ENCODE peak calls at places on chromosomes 6 and 20, in nine cellular contexts. One of them, this sample, is unnamed.

GRCh38 chr6:38346291-38347079 is 293.2 kb downstream of the BTBD9 start:
- DNase-seq in astrocyte: peak; percentile 98
- DNase-seq in psoas muscle: no peak
- DNase-seq in IMR-90: peak; percentile 90
- DNase-seq in A549: no peak
- DNase-seq in OCI-LY7: no peak
- DNase-seq in fibroblast of pulmonary artery: peak; percentile 72
- DNase-seq in stomach: no peak
- DNase-seq in neural crest cell: no peak
- DNase-seq in this sample: peak; percentile 75

GRCh38 chr6:27149140-27149539 is 98.4 kb upstream of the PRSS16 start:
- DNase-seq in psoas muscle: no peak
- DNase-seq in astrocyte: no peak
- DNase-seq in fibroblast of pulmonary artery: no peak
- DNase-seq in OCI-LY7: peak; percentile 75
- DNase-seq in IMR-90: no peak
- DNase-seq in A549: no peak
- DNase-seq in neural crest cell: no peak
- DNase-seq in stomach: no peak
- DNase-seq in this sample: no peak

GRCh38 chr20:32314768-32315167 is 37.3 kb downstream of the KIF3B start:
- DNase-seq in A549: no peak
- DNase-seq in astrocyte: no peak
- DNase-seq in neural crest cell: no peak
- DNase-seq in psoas muscle: no peak
- DNase-seq in IMR-90: no peak
- DNase-seq in OCI-LY7: no peak
- DNase-seq in fibroblast of pulmonary artery: no peak
- DNase-seq in stomach: no peak
- DNase-seq in this sample: no peak

GRCh38 chr6:108848116-108848868 is at the start of gene ARMC2:
- DNase-seq in IMR-90: peak; percentile 74
- DNase-seq in A549: peak; percentile 83
- DNase-seq in psoas muscle: peak; percentile 97
- DNase-seq in stomach: peak; percentile 94
- DNase-seq in astrocyte: peak; percentile 66
- DNase-seq in fibroblast of pulmonary artery: peak; percentile 83
- DNase-seq in neural crest cell: peak; percentile 95
- DNase-seq in OCI-LY7: peak; percentile 92
- DNase-seq in this sample: peak; percentile 92

GRCh38 chr6:167094820-167095637 is 27.9 kb upstream of the CCR6 start:
- DNase-seq in fibroblast of pulmonary artery: no peak
- DNase-seq in OCI-LY7: peak; percentile 65
- DNase-seq in neural crest cell: no peak
- DNase-seq in stomach: no peak
- DNase-seq in IMR-90: no peak
- DNase-seq in psoas muscle: no peak
- DNase-seq in astrocyte: no peak
- DNase-seq in A549: no peak
- DNase-seq in this sample: no peak

GRCh38 chr20:10922521-10922920 is 248.7 kb upstream of the JAG1 start:
- DNase-seq in astrocyte: no peak
- DNase-seq in fibroblast of pulmonary artery: no peak
- DNase-seq in neural crest cell: no peak
- DNase-seq in A549: peak; percentile 30
- DNase-seq in OCI-LY7: no peak
- DNase-seq in IMR-90: peak; percentile 30
- DNase-seq in stomach: no peak
- DNase-seq in psoas muscle: no peak
- DNase-seq in this sample: no peak

GRCh38 chr6:81756690-81757089 is 4.2 kb upstream of the TENT5A start:
- DNase-seq in IMR-90: no peak
- DNase-seq in neural crest cell: no peak
- DNase-seq in fibroblast of pulmonary artery: no peak
- DNase-seq in A549: no peak
- DNase-seq in psoas muscle: no peak
- DNase-seq in OCI-LY7: no peak
- DNase-seq in stomach: no peak
- DNase-seq in astrocyte: no peak
- DNase-seq in this sample: no peak

GRCh38 chr6:170516783-170517616 is 36.1 kb downstream of the PSMB1 start:
- DNase-seq in astrocyte: peak; percentile 66
- DNase-seq in neural crest cell: peak; percentile 37
- DNase-seq in A549: peak; percentile 61
- DNase-seq in stomach: peak; percentile 52
- DNase-seq in IMR-90: peak; percentile 78
- DNase-seq in fibroblast of pulmonary artery: peak; percentile 83
- DNase-seq in OCI-LY7: peak; percentile 74
- DNase-seq in psoas muscle: no peak
- DNase-seq in this sample: peak; percentile 82

GRCh38 chr6:93985953-93986352 is 566.6 kb upstream of the EPHA7 start:
- DNase-seq in neural crest cell: no peak
- DNase-seq in IMR-90: no peak
- DNase-seq in OCI-LY7: no peak
- DNase-seq in astrocyte: no peak
- DNase-seq in A549: no peak
- DNase-seq in fibroblast of pulmonary artery: no peak
- DNase-seq in psoas muscle: no peak
- DNase-seq in stomach: no peak
- DNase-seq in this sample: no peak

GRCh38 chr6:56944651-56945050 is 10.3 kb upstream of the BEND6 start:
- DNase-seq in A549: no peak
- DNase-seq in stomach: no peak
- DNase-seq in IMR-90: no peak
- DNase-seq in fibroblast of pulmonary artery: no peak
- DNase-seq in OCI-LY7: no peak
- DNase-seq in astrocyte: no peak
- DNase-seq in neural crest cell: no peak
- DNase-seq in psoas muscle: no peak
- DNase-seq in this sample: no peak

GRCh38 chr20:61263084-61263695 is 11.1 kb downstream of the CDH4 start:
- DNase-seq in stomach: no peak
- DNase-seq in astrocyte: no peak
- DNase-seq in neural crest cell: peak; percentile 70
- DNase-seq in fibroblast of pulmonary artery: peak; percentile 33
- DNase-seq in A549: peak; percentile 29
- DNase-seq in IMR-90: peak; percentile 17
- DNase-seq in psoas muscle: no peak
- DNase-seq in OCI-LY7: peak; percentile 9
- DNase-seq in this sample: no peak

GRCh38 chr6:158220786-158221442 is 52.8 kb downstream of the GTF2H5 start:
- DNase-seq in IMR-90: peak; percentile 78
- DNase-seq in psoas muscle: peak; percentile 87
- DNase-seq in OCI-LY7: peak; percentile 81
- DNase-seq in neural crest cell: peak; percentile 71
- DNase-seq in astrocyte: peak; percentile 43
- DNase-seq in fibroblast of pulmonary artery: peak; percentile 85
- DNase-seq in A549: peak; percentile 80
- DNase-seq in stomach: peak; percentile 85
- DNase-seq in this sample: peak; percentile 83

GRCh38 chr20:63686492-63687321 is 9.7 kb upstream of the TNFRSF6B start:
- DNase-seq in astrocyte: peak; percentile 80
- DNase-seq in psoas muscle: peak; percentile 87
- DNase-seq in IMR-90: peak; percentile 80
- DNase-seq in A549: peak; percentile 69
- DNase-seq in neural crest cell: no peak
- DNase-seq in OCI-LY7: no peak
- DNase-seq in stomach: peak; percentile 70
- DNase-seq in fibroblast of pulmonary artery: peak; percentile 90
- DNase-seq in this sample: peak; percentile 49

GRCh38 chr20:53032021-53033001 is 60.2 kb downstream of the TSHZ2 start:
- DNase-seq in astrocyte: peak; percentile 99
- DNase-seq in A549: no peak
- DNase-seq in IMR-90: peak; percentile 25
- DNase-seq in fibroblast of pulmonary artery: peak; percentile 94
- DNase-seq in OCI-LY7: no peak
- DNase-seq in stomach: no peak
- DNase-seq in neural crest cell: no peak
- DNase-seq in psoas muscle: no peak
- DNase-seq in this sample: peak; percentile 97

GRCh38 chr6:125533710-125534397 is 215.6 kb upstream of the HEY2 start:
- DNase-seq in psoas muscle: no peak
- DNase-seq in IMR-90: no peak
- DNase-seq in neural crest cell: no peak
- DNase-seq in fibroblast of pulmonary artery: no peak
- DNase-seq in stomach: no peak
- DNase-seq in A549: no peak
- DNase-seq in astrocyte: no peak
- DNase-seq in OCI-LY7: no peak
- DNase-seq in this sample: peak; percentile 2

GRCh38 chr20:8094415-8094818 is 37.6 kb upstream of the PLCB1 start:
- DNase-seq in stomach: peak; percentile 80
- DNase-seq in A549: peak; percentile 26
- DNase-seq in psoas muscle: peak; percentile 66
- DNase-seq in neural crest cell: no peak
- DNase-seq in astrocyte: no peak
- DNase-seq in OCI-LY7: no peak
- DNase-seq in IMR-90: peak; percentile 22
- DNase-seq in fibroblast of pulmonary artery: peak; percentile 98
- DNase-seq in this sample: no peak

DNA sequence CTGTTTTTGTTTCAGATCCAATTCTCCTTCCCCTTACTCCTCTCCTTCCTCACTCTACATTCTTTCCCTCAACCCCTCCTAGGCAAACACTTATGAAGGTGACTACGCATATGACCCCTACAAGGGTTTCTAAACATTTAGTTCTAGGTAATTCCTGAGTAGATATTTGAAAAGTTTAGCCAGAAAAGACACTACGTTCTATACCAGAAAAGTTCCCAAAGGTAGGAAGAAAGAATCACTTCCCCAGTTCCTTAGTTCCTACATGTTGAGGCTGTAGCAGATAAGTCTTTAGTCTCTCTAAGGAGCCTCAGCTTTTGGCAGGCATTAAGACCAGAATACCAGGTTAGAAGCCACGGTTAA is 11.6 kb downstream of the POU3F2 start:
- DNase-seq in neural crest cell: no peak
- DNase-seq in stomach: no peak
- DNase-seq in A549: no peak
- DNase-seq in astrocyte: no peak
- DNase-seq in fibroblast of pulmonary artery: no peak
- DNase-seq in OCI-LY7: no peak
- DNase-seq in IMR-90: no peak
- DNase-seq in psoas muscle: no peak
- DNase-seq in this sample: no peak
- TF ChIP-seq CTCF in neural crest cell: no peak
- TF ChIP-seq CTCF in stomach: no peak
- TF ChIP-seq CTCF in A549: no peak
- TF ChIP-seq CTCF in astrocyte: no peak
- TF ChIP-seq CTCF in fibroblast of pulmonary artery: no peak
- TF ChIP-seq CTCF in OCI-LY7: peak; percentile 53
- TF ChIP-seq CTCF in IMR-90: no peak
- TF ChIP-seq CTCF in psoas muscle: no peak
- TF ChIP-seq CTCF in this sample: no peak

GRCh38 chr20:33914871-33915270 is 78.8 kb upstream of the RALY start:
- DNase-seq in OCI-LY7: peak; percentile 92
- DNase-seq in fibroblast of pulmonary artery: peak; percentile 66
- DNase-seq in A549: peak; percentile 24
- DNase-seq in neural crest cell: no peak
- DNase-seq in IMR-90: peak; percentile 94
- DNase-seq in stomach: no peak
- DNase-seq in psoas muscle: no peak
- DNase-seq in astrocyte: peak; percentile 92
- DNase-seq in this sample: no peak
- TF ChIP-seq CTCF in OCI-LY7: peak; percentile 70
- TF ChIP-seq CTCF in fibroblast of pulmonary artery: no peak
- TF ChIP-seq CTCF in A549: no peak
- TF ChIP-seq CTCF in neural crest cell: no peak
- TF ChIP-seq CTCF in IMR-90: peak; percentile 31
- TF ChIP-seq CTCF in stomach: no peak
- TF ChIP-seq CTCF in psoas muscle: no peak
- TF ChIP-seq CTCF in astrocyte: no peak
- TF ChIP-seq CTCF in this sample: peak; percentile 4

GRCh38 chr20:36818831-36819230 is 45.3 kb upstream of the DSN1 start:
- DNase-seq in astrocyte: no peak
- DNase-seq in IMR-90: no peak
- DNase-seq in OCI-LY7: no peak
- DNase-seq in neural crest cell: no peak
- DNase-seq in A549: no peak
- DNase-seq in stomach: no peak
- DNase-seq in fibroblast of pulmonary artery: no peak
- DNase-seq in psoas muscle: no peak
- DNase-seq in this sample: peak; percentile 18

GRCh38 chr20:36819662-36820061 is 46.1 kb upstream of the DSN1 start:
- DNase-seq in psoas muscle: no peak
- DNase-seq in neural crest cell: no peak
- DNase-seq in IMR-90: no peak
- DNase-seq in stomach: peak; percentile 75
- DNase-seq in OCI-LY7: no peak
- DNase-seq in astrocyte: no peak
- DNase-seq in A549: no peak
- DNase-seq in fibroblast of pulmonary artery: no peak
- DNase-seq in this sample: no peak

GRCh38 chr20:36821964-36822437 is 48.4 kb upstream of the DSN1 start:
- DNase-seq in neural crest cell: no peak
- DNase-seq in fibroblast of pulmonary artery: no peak
- DNase-seq in IMR-90: no peak
- DNase-seq in stomach: peak; percentile 38
- DNase-seq in OCI-LY7: no peak
- DNase-seq in astrocyte: no peak
- DNase-seq in psoas muscle: no peak
- DNase-seq in A549: no peak
- DNase-seq in this sample: no peak

GRCh38 chr20:36820073-36820472 is 46.5 kb upstream of the DSN1 start:
- DNase-seq in A549: no peak
- DNase-seq in stomach: no peak
- DNase-seq in IMR-90: no peak
- DNase-seq in neural crest cell: no peak
- DNase-seq in OCI-LY7: no peak
- DNase-seq in psoas muscle: no peak
- DNase-seq in astrocyte: no peak
- DNase-seq in fibroblast of pulmonary artery: no peak
- DNase-seq in this sample: no peak

DNA sequence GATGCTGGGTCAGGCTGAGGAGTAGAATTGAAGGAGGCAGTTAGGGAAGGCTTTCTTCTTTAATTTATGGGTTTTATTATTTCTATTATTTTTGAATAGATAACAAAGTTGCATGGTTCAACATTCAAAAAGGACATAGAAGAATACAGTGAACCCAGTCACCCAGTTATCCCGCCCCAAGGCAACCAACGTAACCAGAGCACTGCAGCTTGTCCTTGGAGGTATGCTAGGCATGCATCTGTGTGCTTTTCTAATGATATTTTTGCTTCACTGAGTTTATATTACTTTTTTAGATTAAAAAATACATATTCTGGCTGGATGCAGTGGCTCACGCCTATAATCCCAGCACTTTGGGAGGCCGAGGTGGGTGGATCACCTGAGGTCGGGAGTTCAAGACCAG is 47.4 kb upstream of the DSN1 start:
- DNase-seq in IMR-90: peak; percentile 27
- DNase-seq in neural crest cell: no peak
- DNase-seq in fibroblast of pulmonary artery: no peak
- DNase-seq in A549: no peak
- DNase-seq in OCI-LY7: no peak
- DNase-seq in stomach: no peak
- DNase-seq in astrocyte: no peak
- DNase-seq in psoas muscle: no peak
- DNase-seq in this sample: no peak
- TF ChIP-seq CTCF in IMR-90: no peak
- TF ChIP-seq CTCF in neural crest cell: no peak
- TF ChIP-seq CTCF in fibroblast of pulmonary artery: no peak
- TF ChIP-seq CTCF in A549: no peak
- TF ChIP-seq CTCF in OCI-LY7: no peak
- TF ChIP-seq CTCF in stomach: no peak
- TF ChIP-seq CTCF in astrocyte: no peak
- TF ChIP-seq CTCF in psoas muscle: no peak
- TF ChIP-seq CTCF in this sample: no peak

GRCh38 chr6:90434096-90434495 is 137.5 kb upstream of the BACH2 start:
- DNase-seq in stomach: no peak
- DNase-seq in fibroblast of pulmonary artery: no peak
- DNase-seq in neural crest cell: no peak
- DNase-seq in psoas muscle: no peak
- DNase-seq in OCI-LY7: no peak
- DNase-seq in A549: peak; percentile 3
- DNase-seq in IMR-90: no peak
- DNase-seq in astrocyte: no peak
- DNase-seq in this sample: no peak
- TF ChIP-seq CTCF in stomach: no peak
- TF ChIP-seq CTCF in fibroblast of pulmonary artery: no peak
- TF ChIP-seq CTCF in neural crest cell: peak; percentile 25
- TF ChIP-seq CTCF in psoas muscle: no peak
- TF ChIP-seq CTCF in OCI-LY7: no peak
- TF ChIP-seq CTCF in A549: peak; percentile 10
- TF ChIP-seq CTCF in IMR-90: peak; percentile 32
- TF ChIP-seq CTCF in astrocyte: no peak
- TF ChIP-seq CTCF in this sample: no peak

This sample was measured in cardiac muscle cell.